ENCODE peak calls at places on chromosomes 2 and 18, in four cellular contexts. C, A, R and U are unnamed samples. For H3K36me3, the result is how much of the 10 kb centered on the place peaks cover.

GRCh38 chr2:181058378-181059269 is 78.2 kb downstream of the UBE2E3 start:
- DNase-seq in C (peak), A (peak), R (peak), U (peak)

GRCh38 chr2:68732036-68732435 is 2.6 kb upstream of the ARHGAP25 start:
- DNase-seq in C (no peak), A (peak), R (no peak), U (no peak)

GRCh38 chr18:6683112-6683876 is 46.2 kb upstream of the ARHGAP28 start:
- DNase-seq in C (no peak), A (no peak), R (peak), U (no peak)

GRCh38 chr2:128308284-128308731 is 10.4 kb downstream of the HS6ST1 start:
- DNase-seq in C (no peak), A (peak), R (peak), U (no peak)

GRCh38 chr18:76205906-76206305 is 289.1 kb downstream of the ZNF516 start:
- DNase-seq in C (no peak), A (no peak), R (no peak), U (no peak)

GRCh38 chr18:67508146-67508545 is 8.4 kb downstream of the DSEL start:
- DNase-seq in C (no peak), A (no peak), R (no peak), U (peak)

GRCh38 chr2:201697899-201698298 is 545 bp downstream of the MPP4 start:
- DNase-seq in C (peak), A (no peak), R (no peak), U (peak)

GRCh38 chr2:101732199-101732598 is 34.7 kb downstream of the MAP4K4 start:
- DNase-seq in C (no peak), A (no peak), R (no peak), U (no peak)

GRCh38 chr2:53829669-53830290 is 30.0 kb downstream of the GPR75 start:
- DNase-seq in C (no peak), A (no peak), R (no peak), U (no peak)

GRCh38 chr2:121699421-121700328 is 37.0 kb downstream of the NIFK start:
- DNase-seq in C (peak), A (no peak), R (peak), U (peak)

GRCh38 chr2:128799736-128800135 is 481.1 kb upstream of the HS6ST1 start:
- DNase-seq in C (no peak), A (no peak), R (no peak), U (no peak)

GRCh38 chr2:203998195-203998804 is 61.7 kb downstream of the ICOS start:
- DNase-seq in C (peak), A (peak), R (no peak), U (peak)

GRCh38 chr2:223779877-223780276 is 57.5 kb downstream of the AP1S3 start:
- DNase-seq in C (peak), A (no peak), R (peak), U (peak)

GRCh38 chr2:200354823-200355751 is 48.6 kb downstream of the SPATS2L start:
- DNase-seq in C (no peak), A (no peak), R (no peak), U (no peak)

GRCh38 chr2:208031608-208032019 is 6.3 kb upstream of the PLEKHM3 start:
- DNase-seq in C (no peak), A (no peak), R (no peak), U (no peak)

GRCh38 chr2:241891988-241892298 is 22.4 kb downstream of the RTP5 start:
- DNase-seq in C (no peak), A (no peak), R (no peak), U (no peak)

GRCh38 chr2:169696381-169696780 is 2.1 kb downstream of the PHOSPHO2 start:
- DNase-seq in C (no peak), A (no peak), R (no peak), U (no peak)

GRCh38 chr2:121960251-121960650 is 204.8 kb downstream of the TSN start:
- DNase-seq in C (no peak), A (no peak), R (no peak), U (no peak)

GRCh38 chr2:207796585-207797350 is 27.1 kb upstream of the FZD5 start:
- DNase-seq in C (peak), A (no peak), R (peak), U (no peak)

GRCh38 chr18:51151568-51152511 is 45.6 kb downstream of the MEX3C start:
- DNase-seq in C (no peak), A (no peak), R (no peak), U (no peak)

GRCh38 chr18:715626-716025 is 3.2 kb upstream of the ENOSF1 start:
- DNase-seq in C (peak), A (no peak), R (no peak), U (peak)

GRCh38 chr2:241941691-241942301 is 72.3 kb downstream of the RTP5 start:
- DNase-seq in C (no peak), A (no peak), R (peak), U (no peak)

GRCh38 chr2:239311132-239312040 is 89.4 kb downstream of the HDAC4 start:
- DNase-seq in C (no peak), A (no peak), R (peak), U (no peak)

GRCh38 chr2:5980351-5981054 is 288.3 kb downstream of the SOX11 start:
- DNase-seq in C (no peak), A (no peak), R (peak), U (no peak)

GRCh38 chr2:233901884-233902283 is 15.3 kb upstream of the TRPM8 start:
- DNase-seq in C (no peak), A (no peak), R (no peak), U (no peak)

GRCh38 chr2:106184394-106184793 is 9.7 kb downstream of the UXS1 start:
- DNase-seq in C (no peak), A (no peak), R (no peak), U (no peak)

GRCh38 chr18:3061581-3062416 is 48.9 kb upstream of the LPIN2 start:
- DNase-seq in C (no peak), A (no peak), R (peak), U (no peak)

GRCh38 chr2:189221811-189222210 is 42.2 kb upstream of the COL5A2 start:
- DNase-seq in C (peak), A (no peak), R (no peak), U (no peak)

GRCh38 chr2:167490394-167490793 is 602.1 kb downstream of the XIRP2 start:
- DNase-seq in C (no peak), A (no peak), R (no peak), U (no peak)

GRCh38 chr2:215737496-215737895 is 275.9 kb downstream of the MREG start:
- DNase-seq in C (no peak), A (no peak), R (peak), U (no peak)

GRCh38 chr2:218343591-218343990 is 13.1 kb upstream of the CATIP start:
- DNase-seq in C (no peak), A (no peak), R (no peak), U (peak)

GRCh38 chr18:56835331-56835730 is 184.2 kb downstream of the WDR7 start:
- DNase-seq in C (peak), A (no peak), R (no peak), U (no peak)

GRCh38 chr2:85695121-85695520 is 963 bp downstream of the GNLY start:
- DNase-seq in C (no peak), A (no peak), R (no peak), U (no peak)

DNA sequence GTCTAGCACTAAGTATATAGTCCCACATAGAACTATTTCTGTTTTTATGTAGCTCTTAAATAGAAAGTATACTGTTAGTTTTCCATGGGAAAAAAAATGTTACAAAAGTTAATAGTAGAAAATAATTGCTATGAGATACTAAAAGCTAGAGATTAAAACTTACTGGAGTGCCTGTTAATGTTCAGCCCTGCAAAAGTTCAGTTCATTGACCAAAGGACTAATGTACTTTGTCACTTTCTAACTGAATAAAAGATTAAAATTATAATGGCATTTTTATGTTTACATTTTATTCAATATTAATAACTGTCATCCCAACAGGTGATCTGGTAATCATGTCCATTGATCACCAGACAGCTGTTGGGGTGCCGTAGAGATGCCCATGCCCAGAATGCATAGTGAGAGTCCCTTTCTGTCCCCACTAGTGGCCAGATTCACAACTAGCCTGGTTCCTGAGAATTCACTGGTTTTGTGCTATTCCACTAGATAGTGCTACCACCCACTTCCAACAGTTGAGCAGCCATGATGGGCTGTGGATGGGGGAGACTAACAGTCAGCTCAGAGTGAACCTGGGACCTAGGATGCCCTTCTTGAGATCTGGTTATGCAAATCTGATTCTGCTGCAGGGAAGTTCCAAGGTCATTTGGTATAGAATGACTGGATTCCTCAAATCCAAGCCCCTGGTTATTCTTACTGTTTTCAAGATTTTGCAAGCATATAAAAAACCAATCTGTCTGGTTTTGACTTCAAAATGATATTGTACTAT is 57.8 kb downstream of the AFTPH start:
- DNase-seq in C (no peak), A (no peak), R (no peak), U (no peak)
- H3K36me3 ChIP-seq in C (under half), A (under half), R (under half), U (under half)

GRCh38 chr2:226772389-226773179 is 27.0 kb downstream of the IRS1 start:
- DNase-seq in C (no peak), A (no peak), R (no peak), U (no peak)
- H3K27ac ChIP-seq in C (no peak), A (no peak), R (no peak), U (peak)

DNA sequence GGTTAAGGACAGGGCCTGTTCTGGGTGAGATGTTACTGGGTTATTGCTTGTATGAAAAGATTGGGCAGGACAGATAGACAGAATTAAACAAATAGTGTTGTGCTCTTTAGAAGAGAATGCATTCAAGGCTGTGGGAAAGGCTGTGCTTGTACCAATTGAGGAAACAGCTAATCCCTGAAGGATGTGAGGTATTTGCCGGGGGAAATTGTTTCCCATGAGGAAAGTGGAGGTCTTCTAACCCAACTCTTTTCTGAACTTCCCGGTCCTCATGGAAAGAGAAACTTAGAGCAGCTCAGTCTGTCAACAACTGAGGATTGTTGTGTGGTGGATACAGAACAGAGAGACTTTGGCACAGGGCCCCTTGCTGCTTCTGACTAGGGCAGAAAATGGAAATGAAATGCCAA is 9.5 kb downstream of the SLC1A4 start:
- DNase-seq in C (no peak), A (no peak), R (no peak), U (peak)
- H3K36me3 ChIP-seq in C (under half), A (under half), R (under half), U (under half)

DNA sequence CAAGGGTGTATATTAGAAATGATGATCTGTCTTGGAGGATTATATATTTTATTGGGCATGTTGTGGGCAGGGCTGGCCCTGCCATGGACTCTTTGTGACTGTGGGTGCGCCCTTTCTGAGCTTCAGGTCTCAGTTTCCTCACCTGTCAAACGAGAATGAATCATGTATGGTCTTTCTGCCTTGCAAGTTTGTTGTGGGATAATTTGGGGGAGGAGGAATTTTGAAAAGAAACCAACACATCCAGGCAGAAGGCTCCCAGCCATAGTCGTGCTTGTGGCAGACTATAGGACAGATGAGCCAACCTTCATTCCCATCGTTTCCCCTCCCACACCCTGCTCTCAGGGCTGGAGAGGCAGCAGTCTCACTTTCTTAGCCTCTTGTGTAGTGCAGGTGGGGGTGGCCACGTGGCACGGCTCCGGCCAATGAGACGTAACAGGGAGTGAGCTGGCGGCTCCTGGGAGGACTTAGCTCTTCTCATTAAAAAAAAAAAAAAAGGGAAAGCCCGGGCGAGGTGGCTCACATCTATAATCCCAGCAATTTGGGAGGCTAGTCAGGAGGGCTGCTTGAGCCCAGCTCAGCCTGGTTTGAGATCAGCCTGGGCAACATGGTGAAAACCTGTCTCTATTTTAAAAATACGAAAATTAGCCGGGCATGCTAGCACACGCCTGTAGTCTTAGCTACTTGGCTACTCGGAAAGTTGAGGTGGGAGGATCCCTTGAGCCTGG is 63.1 kb downstream of the RHOB start:
- DNase-seq in C (no peak), A (no peak), R (peak), U (no peak)
- H3K27ac ChIP-seq in C (no peak), A (no peak), R (no peak), U (no peak)

GRCh38 chr2:229779650-229780049 is 65.3 kb upstream of the DNER start:
- DNase-seq in C (no peak), A (no peak), R (no peak), U (no peak)

GRCh38 chr2:229777716-229778115 is 63.4 kb upstream of the DNER start:
- DNase-seq in C (no peak), A (no peak), R (no peak), U (no peak)

GRCh38 chr2:229775614-229776313 is 61.4 kb upstream of the DNER start:
- DNase-seq in C (no peak), A (no peak), R (no peak), U (no peak)

GRCh38 chr2:229774237-229774636 is 59.9 kb upstream of the DNER start:
- DNase-seq in C (no peak), A (no peak), R (no peak), U (no peak)
- H3K36me3 ChIP-seq in C (under half), A (under half), R (half or more), U (half or more)

DNA sequence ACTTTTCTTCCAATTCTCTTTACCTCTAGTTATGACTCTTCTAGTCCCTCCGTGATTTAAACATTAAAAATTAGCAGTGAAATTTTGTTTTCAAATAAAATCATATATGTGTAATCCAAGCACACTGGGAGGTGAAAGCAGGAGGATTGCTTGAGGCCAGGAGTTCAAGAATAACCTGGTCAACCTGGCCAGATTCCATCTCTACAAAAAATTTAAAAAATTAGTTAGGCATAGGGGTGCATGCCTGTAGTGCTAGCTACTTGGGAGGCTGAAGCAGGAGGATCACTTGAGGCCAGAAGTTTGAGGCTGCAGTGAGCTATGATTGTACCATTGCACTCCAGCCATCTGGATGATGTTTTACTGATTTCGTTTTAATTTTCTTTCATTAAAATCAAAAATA is 7.0 kb upstream of the VSNL1 start:
- DNase-seq in C (no peak), A (no peak), R (no peak), U (no peak)
- H3K27ac ChIP-seq in C (no peak), A (no peak), R (no peak), U (no peak)

GRCh38 chr2:172574965-172575364 is 19.1 kb downstream of the PDK1 start:
- DNase-seq in C (no peak), A (no peak), R (no peak), U (no peak)

GRCh38 chr2:172572981-172573380 is 17.1 kb downstream of the PDK1 start:
- DNase-seq in C (peak), A (no peak), R (no peak), U (no peak)

GRCh38 chr2:172571245-172571644 is 15.4 kb downstream of the PDK1 start:
- DNase-seq in C (no peak), A (no peak), R (no peak), U (no peak)
- H3K36me3 ChIP-seq in C (half or more), A (under half), R (half or more), U (under half)